ENCODE peak calls at places on chromosomes 13 and 19, in eight cellular contexts. K is tibial artery, Y is transverse colon, I is HFF-Myc, L is astrocyte of the spinal cord, T is foreskin fibroblast, E is GM12864, C is upper lobe of left lung. P is an unnamed sample.

GRCh38 chr13:51785592-51786424 is 18.2 kb downstream of the DHRS12 start:
- DNase-seq in K (peak), Y (no peak), I (peak), L (no peak), T (peak), E (no peak), C (peak), P (peak)

GRCh38 chr19:1455336-1456120 is 5.6 kb downstream of the APC2 start:
- DNase-seq in K (no peak), Y (peak), I (no peak), L (no peak), T (peak), E (no peak), C (peak), P (peak)

GRCh38 chr13:34748078-34748477 is 194.0 kb upstream of the NBEA start:
- DNase-seq in K (no peak), Y (peak), I (no peak), L (peak), T (peak), E (no peak), C (peak), P (no peak)

GRCh38 chr13:59442946-59443345 is 720.8 kb downstream of the DIAPH3 start:
- DNase-seq in K (no peak), Y (no peak), I (no peak), L (no peak), T (no peak), E (no peak), C (no peak), P (no peak)

GRCh38 chr13:19781526-19781925 is 1.2 kb downstream of the PSPC1 start:
- DNase-seq in K (no peak), Y (no peak), I (no peak), L (no peak), T (no peak), E (no peak), C (no peak), P (no peak)

GRCh38 chr13:24605923-24606372 is 74.3 kb upstream of the ATP12A start:
- DNase-seq in K (no peak), Y (no peak), I (no peak), L (no peak), T (peak), E (no peak), C (no peak), P (no peak)

GRCh38 chr13:34941835-34942731 is at the start of gene NBEA:
- DNase-seq in K (peak), Y (peak), I (peak), L (peak), T (peak), E (peak), C (peak), P (peak)

GRCh38 chr13:110415669-110416068 is 108.6 kb downstream of the COL4A2 start:
- DNase-seq in K (no peak), Y (no peak), I (no peak), L (no peak), T (peak), E (no peak), C (no peak), P (no peak)

GRCh38 chr13:24614306-24615080 is 65.7 kb upstream of the ATP12A start:
- DNase-seq in K (no peak), Y (no peak), I (no peak), L (no peak), T (no peak), E (no peak), C (no peak), P (no peak)

GRCh38 chr13:89401209-89401810 is 1730.1 kb downstream of the SLITRK5 start:
- DNase-seq in K (no peak), Y (no peak), I (no peak), L (peak), T (peak), E (no peak), C (no peak), P (no peak)

GRCh38 chr13:57624565-57625435 is 6.7 kb upstream of the PCDH17 start:
- DNase-seq in K (peak), Y (peak), I (peak), L (peak), T (peak), E (no peak), C (no peak), P (peak)

GRCh38 chr19:14091086-14091884 is 734 bp upstream of the SAMD1 start:
- DNase-seq in K (no peak), Y (peak), I (no peak), L (peak), T (peak), E (no peak), C (peak), P (peak)

GRCh38 chr13:21933001-21933400 is 262.1 kb downstream of the FGF9 start:
- DNase-seq in K (no peak), Y (no peak), I (no peak), L (no peak), T (no peak), E (no peak), C (no peak), P (no peak)

GRCh38 chr13:47594833-47595232 is 406.2 kb downstream of the SUCLA2 start:
- DNase-seq in K (no peak), Y (no peak), I (no peak), L (no peak), T (peak), E (no peak), C (no peak), P (peak)

GRCh38 chr19:18804643-18805042 is 13.5 kb upstream of the COMP start:
- DNase-seq in K (no peak), Y (no peak), I (no peak), L (no peak), T (no peak), E (no peak), C (no peak), P (no peak)

GRCh38 chr13:93227906-93228801 is 1.5 kb downstream of the GPC6 start:
- DNase-seq in K (peak), Y (peak), I (no peak), L (peak), T (peak), E (no peak), C (no peak), P (peak)

GRCh38 chr19:4284176-4284958 is 5.3 kb downstream of the SHD start:
- DNase-seq in K (no peak), Y (peak), I (no peak), L (no peak), T (no peak), E (no peak), C (no peak), P (no peak)

GRCh38 chr19:50718255-50719118 is 1.1 kb downstream of the SHANK1 start:
- DNase-seq in K (no peak), Y (no peak), I (no peak), L (no peak), T (peak), E (no peak), C (no peak), P (no peak)

GRCh38 chr19:43735957-43736356 is 18.8 kb downstream of the SMG9 start:
- DNase-seq in K (no peak), Y (no peak), I (no peak), L (peak), T (no peak), E (no peak), C (no peak), P (peak)

GRCh38 chr19:36898422-36898821 is 17.7 kb downstream of the ZNF829 start:
- DNase-seq in K (no peak), Y (no peak), I (no peak), L (no peak), T (no peak), E (no peak), C (no peak), P (no peak)

GRCh38 chr13:111474136-111475002 is 153.9 kb downstream of the TEX29 start:
- DNase-seq in K (no peak), Y (no peak), I (peak), L (peak), T (peak), E (no peak), C (no peak), P (peak)

GRCh38 chr19:7852851-7853759 is 21.1 kb downstream of the PRR36 start:
- DNase-seq in K (no peak), Y (peak), I (no peak), L (peak), T (peak), E (peak), C (peak), P (no peak)

GRCh38 chr13:75748874-75749273 is 112.7 kb downstream of the LMO7 start:
- DNase-seq in K (no peak), Y (no peak), I (no peak), L (no peak), T (no peak), E (no peak), C (no peak), P (no peak)

GRCh38 chr13:31887311-31887710 is 144.3 kb upstream of the FRY start:
- DNase-seq in K (no peak), Y (no peak), I (no peak), L (no peak), T (peak), E (no peak), C (no peak), P (peak)

GRCh38 chr19:46225558-46226004 is 4.0 kb upstream of the IGFL1 start:
- DNase-seq in K (no peak), Y (no peak), I (no peak), L (peak), T (peak), E (no peak), C (no peak), P (no peak)

GRCh38 chr19:7637374-7638256 is 705 bp downstream of the STXBP2 start:
- DNase-seq in K (no peak), Y (peak), I (no peak), L (no peak), T (no peak), E (no peak), C (peak), P (no peak)

GRCh38 chr19:7636691-7637373 is at the start of gene STXBP2:
- DNase-seq in K (peak), Y (peak), I (no peak), L (no peak), T (peak), E (peak), C (peak), P (no peak)

GRCh38 chr13:107649071-107649470 is 566.3 kb downstream of the LIG4 start:
- DNase-seq in K (no peak), Y (no peak), I (no peak), L (no peak), T (no peak), E (no peak), C (no peak), P (no peak)

GRCh38 chr13:43301341-43301969 is 278.1 kb downstream of the DNAJC15 start:
- DNase-seq in K (no peak), Y (no peak), I (no peak), L (no peak), T (peak), E (no peak), C (no peak), P (no peak)

GRCh38 chr19:52473655-52474350 is 20.4 kb downstream of the ZNF578 start:
- DNase-seq in K (no peak), Y (no peak), I (no peak), L (no peak), T (no peak), E (no peak), C (no peak), P (no peak)

GRCh38 chr13:95226932-95227718 is 74.1 kb downstream of the ABCC4 start:
- DNase-seq in K (no peak), Y (no peak), I (no peak), L (no peak), T (no peak), E (peak), C (no peak), P (no peak)

GRCh38 chr19:10036601-10037071 is 23.4 kb downstream of the RDH8 start:
- DNase-seq in K (no peak), Y (no peak), I (no peak), L (no peak), T (peak), E (no peak), C (no peak), P (no peak)

GRCh38 chr19:17871878-17872250 is at the start of gene SLC5A5:
- DNase-seq in K (no peak), Y (no peak), I (no peak), L (no peak), T (no peak), E (no peak), C (no peak), P (no peak)

GRCh38 chr19:38062959-38063786 is 156.2 kb downstream of the SIPA1L3 start:
- DNase-seq in K (no peak), Y (no peak), I (peak), L (no peak), T (peak), E (no peak), C (no peak), P (no peak)

GRCh38 chr19:2426661-2427322 is 594 bp downstream of the TIMM13 start:
- DNase-seq in K (no peak), Y (peak), I (no peak), L (no peak), T (peak), E (no peak), C (peak), P (no peak)

GRCh38 chr13:93388701-93389100 is 162.1 kb downstream of the GPC6 start:
- DNase-seq in K (no peak), Y (no peak), I (peak), L (peak), T (peak), E (no peak), C (no peak), P (no peak)

GRCh38 chr13:35349673-35350278 is 126.7 kb downstream of the MAB21L1 start:
- DNase-seq in K (no peak), Y (no peak), I (no peak), L (peak), T (peak), E (peak), C (no peak), P (no peak)

DNA sequence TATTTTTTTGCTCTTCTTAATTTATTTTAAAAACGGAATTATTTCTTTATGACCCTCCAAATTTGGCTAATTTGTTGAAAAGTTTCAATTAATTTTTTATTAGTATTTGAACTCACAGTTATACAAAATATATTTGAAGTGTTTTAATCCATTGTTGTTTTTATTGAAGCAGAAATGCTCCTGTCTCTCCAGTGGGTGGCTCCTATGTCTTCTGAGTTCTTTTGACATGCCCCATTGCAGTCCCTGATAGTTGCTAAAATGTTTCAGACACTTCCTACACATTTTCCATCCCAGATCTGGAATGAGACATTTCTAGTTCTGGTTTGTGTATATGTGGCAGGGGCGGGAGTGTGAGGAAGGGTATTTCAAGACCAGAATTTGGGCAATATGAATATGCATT is 579.4 kb upstream of the PRR20A start:
- DNase-seq in K (no peak), Y (no peak), I (no peak), L (no peak), T (no peak), E (no peak), C (no peak), P (no peak)
- TF ChIP-seq CTCF in K (no peak), Y (no peak), I (no peak), L (no peak), T (no peak), E (no peak), C (no peak), P (no peak)

GRCh38 chr13:99658266-99658991 is 157.2 kb downstream of the TM9SF2 start:
- DNase-seq in K (peak), Y (peak), I (no peak), L (peak), T (peak), E (peak), C (peak), P (peak)
- TF ChIP-seq CTCF in K (no peak), Y (peak), I (peak), L (peak), T (peak), E (peak), C (no peak), P (peak)

DNA sequence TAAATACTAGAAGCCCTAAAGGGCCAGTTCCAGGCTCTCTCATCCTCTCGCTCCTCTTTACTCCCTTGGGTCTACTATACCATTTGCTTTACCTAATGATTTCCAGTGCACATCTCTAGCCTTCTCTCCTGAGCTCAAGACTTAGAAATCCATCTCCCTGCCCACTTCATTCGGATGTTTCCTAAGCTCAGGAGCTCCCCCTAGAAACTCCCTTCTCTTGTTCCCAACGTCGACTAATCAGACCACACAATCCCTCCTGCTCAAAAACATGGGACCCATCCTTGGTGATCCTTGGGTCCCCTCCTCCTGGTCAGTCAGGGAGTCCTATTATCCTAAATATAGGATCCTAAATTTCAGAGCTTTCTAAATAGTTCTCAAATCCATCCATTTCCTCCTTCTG is 21.1 kb upstream of the STK24 start:
- DNase-seq in K (no peak), Y (no peak), I (no peak), L (no peak), T (no peak), E (no peak), C (no peak), P (no peak)
- TF ChIP-seq CTCF in K (no peak), Y (no peak), I (peak), L (peak), T (peak), E (no peak), C (no peak), P (peak)

DNA sequence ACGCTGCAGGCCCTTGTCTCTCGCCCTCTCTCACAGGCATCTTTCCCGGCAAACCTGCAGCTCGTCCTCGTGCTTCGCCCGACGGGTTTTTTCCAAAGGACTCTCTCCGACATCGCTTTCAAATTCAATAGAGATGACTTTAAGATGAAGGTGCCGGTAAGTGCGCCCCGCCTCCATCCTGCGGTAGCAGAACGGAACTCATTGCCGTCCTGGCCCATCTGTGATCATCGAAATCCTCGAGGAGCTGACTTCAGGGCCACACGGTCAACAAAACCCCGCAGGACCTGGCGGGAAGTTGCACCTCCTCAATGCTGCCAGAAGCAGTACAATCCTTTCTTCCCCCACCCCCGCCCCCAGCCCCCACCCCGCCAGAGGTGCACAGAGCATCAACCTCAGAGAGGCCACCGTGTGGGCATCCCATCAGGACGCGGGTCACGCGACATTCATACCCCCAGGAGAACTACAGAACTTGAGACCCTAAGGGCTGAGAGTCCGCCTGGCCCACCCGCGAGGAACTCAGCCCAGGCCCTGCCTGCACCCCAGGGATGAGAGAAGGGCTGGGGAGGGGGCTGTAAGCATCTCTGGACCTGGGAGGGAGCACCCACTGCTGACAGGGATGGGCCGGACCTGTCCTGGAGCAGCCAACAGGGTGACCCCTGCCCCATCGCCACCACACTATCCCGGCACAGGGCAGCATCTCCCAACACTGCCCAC is 44.9 kb upstream of the F7 start:
- DNase-seq in K (no peak), Y (no peak), I (no peak), L (no peak), T (no peak), E (no peak), C (no peak), P (no peak)
- TF ChIP-seq CTCF in K (no peak), Y (no peak), I (no peak), L (no peak), T (no peak), E (no peak), C (no peak), P (no peak)

DNA sequence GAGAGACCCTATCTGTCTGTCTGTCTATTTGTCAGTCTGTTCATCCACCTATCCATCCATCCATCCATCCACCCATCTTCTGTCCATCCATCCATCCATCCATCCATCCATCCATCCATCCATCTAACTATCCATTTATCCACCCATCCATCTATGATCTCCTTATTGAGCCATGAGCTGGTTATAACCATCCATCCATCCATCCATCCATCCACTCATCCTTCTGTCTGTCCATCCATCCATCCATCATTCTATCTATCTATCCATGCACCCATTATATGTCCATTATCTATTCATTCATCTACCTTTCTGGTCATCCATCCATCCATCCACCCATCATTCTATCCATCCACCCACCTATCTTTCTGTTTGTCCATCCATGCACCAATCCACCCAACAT is 44.6 kb downstream of the NWD1 start:
- DNase-seq in K (no peak), Y (no peak), I (no peak), L (no peak), T (no peak), E (no peak), C (no peak), P (no peak)
- TF ChIP-seq CTCF in K (no peak), Y (no peak), I (no peak), L (no peak), T (no peak), E (no peak), C (no peak), P (no peak)

GRCh38 chr19:35792888-35793287 is 17.5 kb downstream of the ARHGAP33 start:
- DNase-seq in K (no peak), Y (no peak), I (no peak), L (no peak), T (no peak), E (no peak), C (no peak), P (no peak)

GRCh38 chr19:35789978-35790944 is 14.9 kb downstream of the ARHGAP33 start:
- DNase-seq in K (no peak), Y (no peak), I (no peak), L (no peak), T (no peak), E (no peak), C (no peak), P (no peak)

GRCh38 chr19:35792312-35792711 is 16.9 kb downstream of the ARHGAP33 start:
- DNase-seq in K (no peak), Y (no peak), I (no peak), L (no peak), T (no peak), E (no peak), C (no peak), P (no peak)

GRCh38 chr19:35791814-35792279 is 16.5 kb downstream of the ARHGAP33 start:
- DNase-seq in K (no peak), Y (no peak), I (no peak), L (no peak), T (no peak), E (no peak), C (no peak), P (no peak)

GRCh38 chr19:35790981-35791813 is 15.8 kb downstream of the ARHGAP33 start:
- DNase-seq in K (no peak), Y (no peak), I (no peak), L (no peak), T (no peak), E (no peak), C (no peak), P (no peak)
- TF ChIP-seq CTCF in K (no peak), Y (no peak), I (peak), L (no peak), T (no peak), E (peak), C (no peak), P (peak)

GRCh38 chr19:29687897-29688728 is 22.9 kb downstream of the PLEKHF1 start:
- DNase-seq in K (no peak), Y (no peak), I (no peak), L (peak), T (peak), E (no peak), C (no peak), P (peak)

GRCh38 chr19:29694669-29695627 is 20.1 kb downstream of the C19orf12 start:
- DNase-seq in K (peak), Y (peak), I (peak), L (peak), T (peak), E (no peak), C (peak), P (peak)

GRCh38 chr19:29694166-29694565 is 20.9 kb downstream of the C19orf12 start:
- DNase-seq in K (no peak), Y (no peak), I (no peak), L (no peak), T (no peak), E (no peak), C (no peak), P (no peak)

GRCh38 chr19:29687244-29687896 is 22.1 kb downstream of the PLEKHF1 start:
- DNase-seq in K (peak), Y (no peak), I (peak), L (peak), T (peak), E (no peak), C (no peak), P (peak)

GRCh38 chr19:29690842-29691241 is 24.2 kb downstream of the C19orf12 start:
- DNase-seq in K (no peak), Y (no peak), I (no peak), L (peak), T (peak), E (peak), C (no peak), P (peak)
- TF ChIP-seq CTCF in K (peak), Y (peak), I (peak), L (peak), T (peak), E (peak), C (peak), P (peak)

GRCh38 chr13:39016789-39017188 is 21.1 kb downstream of the PROSER1 start:
- DNase-seq in K (no peak), Y (peak), I (no peak), L (peak), T (peak), E (no peak), C (no peak), P (peak)
- TF ChIP-seq CTCF in K (no peak), Y (peak), I (peak), L (peak), T (peak), E (peak), C (no peak), P (peak)